ENCODE peak calls at places on chromosome 10, in four cellular contexts. O is GM23248, M is transverse colon, F is astrocyte. K is an unnamed sample.

GRCh38 chr10:80081801-80082750 is 3.6 kb downstream of the TMEM254 start:
- DNase-seq in O (no peak), M (no peak), F (no peak), K (no peak)

GRCh38 chr10:118694848-118695247 is 59.9 kb downstream of the CACUL1 start:
- DNase-seq in O (peak; percentile 65), M (no peak), F (peak; percentile 73), K (no peak)

GRCh38 chr10:98599032-98599610 is 152.4 kb upstream of the HPS1 start:
- DNase-seq in O (no peak), M (no peak), F (no peak), K (no peak)

GRCh38 chr10:61464461-61465215 is 11.5 kb upstream of the TMEM26 start:
- DNase-seq in O (peak; percentile 84), M (no peak), F (peak; percentile 85), K (no peak)

GRCh38 chr10:25285809-25286208 is 111.0 kb downstream of the GPR158 start:
- DNase-seq in O (no peak), M (no peak), F (no peak), K (no peak)

GRCh38 chr10:103917326-103918052 is 495 bp downstream of the STN1 start:
- DNase-seq in O (peak; percentile 76), M (peak; percentile 61), F (peak; percentile 37), K (peak; percentile 78)

GRCh38 chr10:118501171-118501570 is 94.3 kb downstream of the PRLHR start:
- DNase-seq in O (peak; percentile 22), M (no peak), F (peak; percentile 56), K (no peak)

GRCh38 chr10:126910196-126910595 is 5.0 kb downstream of the DOCK1 start:
- DNase-seq in O (no peak), M (no peak), F (no peak), K (no peak)

GRCh38 chr10:10515479-10516204 is 502.0 kb upstream of the CELF2 start:
- DNase-seq in O (peak; percentile 53), M (no peak), F (peak; percentile 24), K (peak; percentile 13)

GRCh38 chr10:88289342-88289741 is 293.8 kb downstream of the RNLS start:
- DNase-seq in O (peak; percentile 47), M (no peak), F (no peak), K (no peak)

GRCh38 chr10:62037166-62037831 is 135.8 kb downstream of the ARID5B start:
- DNase-seq in O (peak; percentile 59), M (no peak), F (peak; percentile 81), K (no peak)

GRCh38 chr10:1299041-1299726 is 243.0 kb downstream of the WDR37 start:
- DNase-seq in O (no peak), M (no peak), F (no peak), K (no peak)
- H3K27ac ChIP-seq in O (no peak overlapping the region), M (no peak overlapping the region), F (no peak overlapping the region), K (no peak overlapping the region)

GRCh38 chr10:91415816-91416215 is 5.7 kb downstream of the HECTD2 start:
- DNase-seq in O (peak; percentile 18), M (no peak), F (peak; percentile 66), K (no peak)
- H3K4me1 ChIP-seq in O (peaks cover 40% of the 10 kb centered on the region), M (peaks cover 13% of the 10 kb centered on the region), F (peaks cover 38% of the 10 kb centered on the region), K (peaks cover 5% of the 10 kb centered on the region)

GRCh38 chr10:29591416-29591968 is 43.3 kb downstream of the SVIL start:
- DNase-seq in O (no peak), M (no peak), F (no peak), K (no peak)
- H3K27ac ChIP-seq in O (no peak overlapping the region), M (peak overlapping the region; percentile 79), F (no peak overlapping the region), K (no peak overlapping the region)

GRCh38 chr10:6567894-6568293 is 12.2 kb downstream of the PRKCQ start:
- DNase-seq in O (no peak), M (no peak), F (no peak), K (no peak)
- H3K4me1 ChIP-seq in O (no peaks in the 10 kb centered on the region), M (no peaks in the 10 kb centered on the region), F (no peaks in the 10 kb centered on the region), K (no peaks in the 10 kb centered on the region)

GRCh38 chr10:102132193-102132562 is 662 bp upstream of the PPRC1 start:
- DNase-seq in O (no peak), M (no peak), F (no peak), K (no peak)

GRCh38 chr10:102135956-102136526 is 3.2 kb downstream of the PPRC1 start:
- DNase-seq in O (no peak), M (no peak), F (no peak), K (no peak)

GRCh38 chr10:102132563-102133372 is at the start of gene PPRC1:
- DNase-seq in O (peak; percentile 100), M (peak; percentile 98), F (peak; percentile 98), K (peak; percentile 97)

GRCh38 chr10:102133373-102134195 is 744 bp downstream of the PPRC1 start:
- DNase-seq in O (peak; percentile 88), M (peak; percentile 75), F (peak; percentile 54), K (peak; percentile 88)

GRCh38 chr10:102134416-102134815 is 1.6 kb downstream of the PPRC1 start:
- DNase-seq in O (no peak), M (no peak), F (no peak), K (no peak)
- H3K27ac ChIP-seq in O (peak overlapping the region; percentile 89), M (peak overlapping the region; percentile 94), F (no peak overlapping the region), K (peak overlapping the region; percentile 84)

GRCh38 chr10:125117941-125118630 is 42.3 kb downstream of the CTBP2 start:
- DNase-seq in O (peak; percentile 14), M (peak; percentile 59), F (no peak), K (no peak)
- H3K4me1 ChIP-seq in O (peaks cover 13% of the 10 kb centered on the region), M (peaks cover 53% of the 10 kb centered on the region), F (peaks cover 17% of the 10 kb centered on the region), K (peaks cover 69% of the 10 kb centered on the region)

GRCh38 chr10:4535531-4535930 is 290.5 kb upstream of the AKR1E2 start:
- DNase-seq in O (no peak), M (no peak), F (peak; percentile 51), K (no peak)

GRCh38 chr10:4532467-4532866 is 293.5 kb upstream of the AKR1E2 start:
- DNase-seq in O (peak; percentile 90), M (no peak), F (peak; percentile 55), K (no peak)

GRCh38 chr10:4533626-4534025 is 292.4 kb upstream of the AKR1E2 start:
- DNase-seq in O (peak; percentile 53), M (no peak), F (no peak), K (no peak)

GRCh38 chr10:4529266-4529665 is 296.7 kb upstream of the AKR1E2 start:
- DNase-seq in O (no peak), M (no peak), F (no peak), K (no peak)

GRCh38 chr10:4532976-4533375 is 293.0 kb upstream of the AKR1E2 start:
- DNase-seq in O (peak; percentile 65), M (no peak), F (no peak), K (no peak)
- H3K27ac ChIP-seq in O (peak overlapping the region; percentile 98), M (no peak overlapping the region), F (peak overlapping the region; percentile 50), K (no peak overlapping the region)